ENCODE peak calls at places on chromosomes 1 and 21, in six cellular contexts. K is breast epithelium; V is activated naive CD4-positive, alpha-beta T cell; M is Kasumi-1; P is Peyer's patch; Z is activated CD8-positive, alpha-beta memory T cell treated with anti-CD3 and anti-CD28 coated beads, Interleukin-2, amount 50 U/mL, for 48 hours. Q is an unnamed sample.

GRCh38 chr1:157695417-157695816 is 5.2 kb downstream of the FCRL3 start:
- DNase-seq in M (no peak), K (no peak), P (no peak), V (no peak), Z (no peak), Q (no peak)

GRCh38 chr1:33143181-33143580 is 38.7 kb downstream of the TRIM62 start:
- DNase-seq in Z (no peak), V (no peak), P (no peak), M (no peak), K (no peak), Q (no peak)

GRCh38 chr1:23593556-23594148 is 34.4 kb upstream of the ID3 start:
- DNase-seq in V (no peak), M (no peak), Z (no peak), P (peak; percentile 58), K (peak; percentile 68), Q (no peak)

GRCh38 chr1:1211541-1212511 is 2.1 kb downstream of the TNFRSF4 start:
- DNase-seq in K (no peak), P (no peak), M (no peak), Z (no peak), V (no peak), Q (no peak)

GRCh38 chr1:10650591-10651216 is 145.7 kb downstream of the CASZ1 start:
- DNase-seq in K (no peak), M (no peak), V (no peak), P (no peak), Z (no peak), Q (no peak)

GRCh38 chr21:31043495-31043894 is 5.2 kb upstream of the KRTAP19-8 start:
- DNase-seq in M (no peak), P (no peak), V (no peak), Z (no peak), K (no peak), Q (no peak)

GRCh38 chr1:91864017-91864700 is 21.8 kb downstream of the TGFBR3 start:
- DNase-seq in M (peak; percentile 35), Z (no peak), K (peak; percentile 44), V (no peak), P (no peak), Q (no peak)

GRCh38 chr1:111570781-111571181 is 48.8 kb upstream of the RAP1A start:
- DNase-seq in P (peak; percentile 47), Z (peak; percentile 65), V (no peak), M (peak; percentile 38), K (no peak), Q (no peak)

GRCh38 chr1:116112388-116113140 is 1.4 kb downstream of the MAB21L3 start:
- DNase-seq in Z (no peak), V (no peak), K (no peak), M (no peak), P (no peak), Q (no peak)

GRCh38 chr1:176790771-176791170 is 327.8 kb downstream of the PAPPA2 start:
- DNase-seq in P (no peak), M (no peak), K (no peak), Z (no peak), V (no peak), Q (no peak)

GRCh38 chr1:2583331-2583791 is 3.2 kb upstream of the PRXL2B start:
- DNase-seq in M (no peak), P (no peak), Z (no peak), V (no peak), K (no peak), Q (no peak)